ENCODE peak calls at places on chromosomes 13 and 19, in ten cellular contexts. B is cardiac fibroblast, E is B cell, I is astrocyte, Z is HFF-Myc, H is choroid plexus epithelial cell, R is WTC11, T is esophagus squamous epithelium, W is tibial artery, U is progenitor cell of endocrine pancreas. M is an unnamed sample.

GRCh38 chr13:47474326-47474725 is 526.7 kb downstream of the SUCLA2 start:
- DNase-seq in B (no peak), E (no peak), I (no peak), Z (no peak), H (peak; percentile 53), R (no peak), T (no peak), W (no peak), U (no peak), M (no peak)

GRCh38 chr13:94323746-94324408 is 155.6 kb downstream of the DCT start:
- DNase-seq in B (no peak), E (no peak), I (no peak), Z (no peak), H (no peak), R (no peak), T (no peak), W (no peak), U (no peak), M (peak; percentile 21)

GRCh38 chr13:26011996-26012688 is 39.7 kb downstream of the SHISA2 start:
- DNase-seq in B (peak; percentile 15), E (peak; percentile 51), I (no peak), Z (no peak), H (peak; percentile 56), R (no peak), T (no peak), W (no peak), U (no peak), M (peak; percentile 23)

GRCh38 chr13:31898383-31899071 is 133.0 kb upstream of the FRY start:
- DNase-seq in B (no peak), E (no peak), I (no peak), Z (no peak), H (peak; percentile 50), R (no peak), T (no peak), W (no peak), U (no peak), M (no peak)

GRCh38 chr19:5958074-5958850 is 19.7 kb downstream of the RANBP3 start:
- DNase-seq in B (no peak), E (no peak), I (no peak), Z (no peak), H (no peak), R (no peak), T (no peak), W (no peak), U (no peak), M (no peak)

GRCh38 chr13:18921063-18921462 is 260.6 kb downstream of the TUBA3C start:
- DNase-seq in B (no peak), E (no peak), I (no peak), Z (no peak), H (no peak), R (no peak), T (no peak), W (no peak), U (no peak), M (no peak)

GRCh38 chr13:37109080-37109678 is 3.7 kb upstream of the CSNK1A1L start:
- DNase-seq in B (peak; percentile 73), E (no peak), I (peak; percentile 21), Z (peak; percentile 30), H (peak; percentile 79), R (no peak), T (no peak), W (no peak), U (no peak), M (no peak)

GRCh38 chr13:42102961-42103688 is 54.7 kb downstream of the DGKH start:
- DNase-seq in B (no peak), E (no peak), I (peak; percentile 73), Z (peak; percentile 74), H (peak; percentile 17), R (no peak), T (no peak), W (no peak), U (no peak), M (no peak)

GRCh38 chr19:13819242-13819641 is 24.0 kb downstream of the ZSWIM4 start:
- DNase-seq in B (no peak), E (peak; percentile 30), I (no peak), Z (no peak), H (no peak), R (no peak), T (no peak), W (no peak), U (no peak), M (no peak)

GRCh38 chr13:27638521-27638920 is 16.8 kb downstream of the POLR1D start:
- DNase-seq in B (no peak), E (no peak), I (peak; percentile 32), Z (no peak), H (peak; percentile 60), R (no peak), T (no peak), W (no peak), U (no peak), M (no peak)

GRCh38 chr13:40215311-40215710 is 451.1 kb downstream of the FOXO1 start:
- DNase-seq in B (no peak), E (no peak), I (no peak), Z (no peak), H (no peak), R (no peak), T (no peak), W (no peak), U (no peak), M (no peak)

GRCh38 chr13:114155923-114156883 is 22.9 kb upstream of the CFAP97D2 start:
- DNase-seq in B (no peak), E (peak; percentile 60), I (no peak), Z (no peak), H (no peak), R (no peak), T (no peak), W (no peak), U (no peak), M (no peak)

GRCh38 chr13:112819111-112819510 is 129.3 kb downstream of the ATP11A start:
- DNase-seq in B (no peak), E (no peak), I (no peak), Z (no peak), H (no peak), R (no peak), T (no peak), W (peak; percentile 33), U (no peak), M (no peak)

GRCh38 chr19:2063824-2064223 is 12.8 kb upstream of the MKNK2 start:
- DNase-seq in B (no peak), E (no peak), I (no peak), Z (no peak), H (no peak), R (no peak), T (no peak), W (no peak), U (no peak), M (no peak)

GRCh38 chr19:58328999-58329398 is 2.2 kb downstream of the ZSCAN22 start:
- DNase-seq in B (no peak), E (no peak), I (no peak), Z (no peak), H (no peak), R (peak; percentile 77), T (no peak), W (no peak), U (peak; percentile 28), M (no peak)

GRCh38 chr19:47351545-47351944 is 2.4 kb downstream of the DHX34 start:
- DNase-seq in B (peak; percentile 46), E (peak; percentile 23), I (peak; percentile 27), Z (no peak), H (peak; percentile 82), R (no peak), T (no peak), W (no peak), U (no peak), M (no peak)

GRCh38 chr19:48609571-48610108 is 3.1 kb downstream of the SPACA4 start:
- DNase-seq in B (no peak), E (no peak), I (no peak), Z (no peak), H (no peak), R (no peak), T (no peak), W (no peak), U (no peak), M (no peak)

GRCh38 chr13:69565334-69565733 is 542.3 kb upstream of the ATXN8OS start:
- DNase-seq in B (no peak), E (no peak), I (peak; percentile 67), Z (peak; percentile 0), H (peak; percentile 17), R (peak; percentile 34), T (no peak), W (no peak), U (no peak), M (no peak)

GRCh38 chr13:51731759-51732158 is 72.2 kb downstream of the DHRS12 start:
- DNase-seq in B (peak; percentile 85), E (no peak), I (no peak), Z (peak; percentile 21), H (peak; percentile 80), R (no peak), T (no peak), W (no peak), U (no peak), M (no peak)
- TF ChIP-seq CTCF in B (peak; percentile 50), E (no peak), I (peak; percentile 33), Z (no peak), H (peak; percentile 61), R (no peak), T (peak; percentile 7), W (peak; percentile 69), U (no peak), M (no peak)

GRCh38 chr19:33618884-33619283 is 2.9 kb upstream of the CHST8 start:
- DNase-seq in B (no peak), E (no peak), I (no peak), Z (no peak), H (no peak), R (no peak), T (no peak), W (no peak), U (no peak), M (no peak)
- TF ChIP-seq CTCF in B (no peak), E (no peak), I (no peak), Z (no peak), H (no peak), R (no peak), T (no peak), W (no peak), U (no peak), M (no peak)

DNA sequence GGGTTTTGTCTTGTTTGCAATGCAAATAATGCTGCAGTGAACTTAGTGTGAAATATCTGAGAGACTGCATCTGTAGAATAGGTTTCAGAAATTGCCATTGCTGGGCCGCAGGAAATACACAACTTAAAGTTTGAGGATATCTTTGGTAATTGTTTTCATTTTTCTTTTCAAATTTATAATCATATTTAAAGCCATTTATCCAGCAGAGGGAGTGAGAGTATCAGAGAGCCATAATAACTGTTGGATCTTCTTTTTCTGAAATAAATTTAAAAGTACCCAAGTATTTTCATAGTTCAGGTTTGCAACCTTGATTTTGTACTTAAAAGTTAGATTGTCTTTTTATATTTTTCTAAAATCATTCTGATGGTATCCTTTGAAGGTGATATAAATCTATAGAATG is 99.4 kb downstream of the ZMYM2 start:
- DNase-seq in B (no peak), E (no peak), I (no peak), Z (no peak), H (no peak), R (no peak), T (no peak), W (no peak), U (no peak), M (no peak)
- TF ChIP-seq CTCF in B (no peak), E (no peak), I (no peak), Z (no peak), H (peak; percentile 32), R (no peak), T (no peak), W (no peak), U (no peak), M (no peak)

DNA sequence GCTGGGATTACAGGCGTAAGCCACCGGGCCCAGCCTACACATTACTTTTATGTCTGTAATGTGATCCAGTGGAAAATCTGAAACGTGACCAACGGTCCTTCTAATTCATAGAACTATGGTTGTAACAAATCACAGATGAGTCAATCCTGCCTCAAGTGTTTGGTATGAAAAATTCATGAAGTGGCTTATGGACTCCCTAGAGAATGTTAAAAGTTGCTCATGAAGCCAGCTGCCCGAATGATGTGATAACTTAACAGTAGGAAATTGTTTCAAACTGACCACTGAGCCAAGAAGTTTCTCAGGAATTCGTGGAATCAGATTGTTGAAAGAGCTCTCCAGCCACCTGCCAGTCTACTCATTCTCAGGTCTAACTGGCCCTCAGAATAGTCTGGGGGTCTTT is 59.4 kb upstream of the FARP1 start:
- DNase-seq in B (peak; percentile 88), E (no peak), I (peak; percentile 97), Z (peak; percentile 48), H (peak; percentile 89), R (no peak), T (no peak), W (no peak), U (no peak), M (no peak)
- TF ChIP-seq CTCF in B (no peak), E (no peak), I (peak; percentile 21), Z (no peak), H (peak; percentile 34), R (no peak), T (no peak), W (no peak), U (no peak), M (no peak)

M was measured in natural killer cell.